ENCODE peak calls at places on chromosomes 13 and 19, in seven cellular contexts. D is suprapubic skin, M is uterus, Q is prostate gland, R is esophagus squamous epithelium, Y is heart left ventricle, N is IMR-90. G is an unnamed sample.
A peak's percentile ranks its signal among the peaks of the same experiment; 100 is the strongest.

GRCh38 chr13:65292488-65292901 is 1937.6 kb downstream of the PCDH9 start:
- DNase-seq in Y (no peak), D (no peak), R (no peak), M (no peak), N (peak; percentile 86), Q (no peak), G (no peak)

GRCh38 chr19:28330831-28331230 is 882.1 kb downstream of the UQCRFS1 start:
- DNase-seq in N (no peak), M (no peak), R (no peak), D (no peak), Q (no peak), Y (no peak), G (no peak)

GRCh38 chr19:7010722-7011593 is 10.3 kb downstream of the MBD3L2B start:
- DNase-seq in N (no peak), Q (no peak), D (no peak), Y (no peak), R (no peak), M (no peak), G (no peak)

GRCh38 chr19:5832049-5832448 is 7.5 kb downstream of the FUT6 start:
- DNase-seq in M (no peak), Y (no peak), R (no peak), Q (no peak), D (no peak), N (no peak), G (no peak)

GRCh38 chr13:53782400-53783030 is 753.9 kb downstream of the OLFM4 start:
- DNase-seq in D (no peak), N (peak; percentile 17), Y (no peak), Q (peak; percentile 46), M (no peak), R (no peak), G (peak; percentile 18)

GRCh38 chr19:34218818-34219164 is 35.6 kb upstream of the GARRE1 start:
- DNase-seq in N (no peak), D (no peak), Y (no peak), R (no peak), Q (no peak), M (no peak), G (no peak)

GRCh38 chr13:94617389-94618000 is 15.8 kb downstream of the GPR180 start:
- DNase-seq in Q (no peak), M (no peak), D (no peak), Y (no peak), N (no peak), R (no peak), G (peak; percentile 24)

GRCh38 chr19:33048806-33049676 is 15.6 kb downstream of the RHPN2 start:
- DNase-seq in Q (no peak), M (no peak), R (no peak), D (no peak), Y (no peak), N (peak; percentile 24), G (no peak)

GRCh38 chr13:25044071-25044470 is 51.9 kb upstream of the PABPC3 start:
- DNase-seq in Y (no peak), M (no peak), R (no peak), N (no peak), Q (no peak), D (no peak), G (no peak)

GRCh38 chr13:30792257-30793000 is 57.1 kb downstream of the ALOX5AP start:
- DNase-seq in M (peak; percentile 78), Y (peak; percentile 80), N (peak; percentile 94), R (no peak), Q (peak; percentile 82), D (peak; percentile 89), G (peak; percentile 84)

GRCh38 chr13:32659736-32660135 is 73.5 kb downstream of the PDS5B start:
- DNase-seq in D (no peak), Y (no peak), N (peak; percentile 25), R (no peak), Q (no peak), M (no peak), G (no peak)

GRCh38 chr19:48529156-48529555 is 17.5 kb upstream of the LMTK3 start:
- DNase-seq in R (no peak), N (no peak), Q (no peak), M (no peak), D (no peak), Y (no peak), G (no peak)

GRCh38 chr19:33256266-33256665 is 30.6 kb upstream of the SLC7A10 start:
- DNase-seq in N (no peak), M (no peak), Q (no peak), Y (no peak), D (no peak), R (no peak), G (no peak)

GRCh38 chr19:51422053-51422448 is 4.6 kb upstream of the SIGLEC10 start:
- DNase-seq in Y (peak; percentile 81), D (peak; percentile 69), N (peak; percentile 59), Q (peak; percentile 68), R (peak; percentile 24), M (no peak), G (peak; percentile 87)

GRCh38 chr19:6056801-6057650 is 53.3 kb downstream of the RFX2 start:
- DNase-seq in Q (peak; percentile 66), N (peak; percentile 91), M (peak; percentile 91), D (peak; percentile 94), R (no peak), Y (peak; percentile 86), G (peak; percentile 87)

GRCh38 chr19:17229890-17230289 is 3.9 kb downstream of the OCEL1 start:
- DNase-seq in M (no peak), Y (peak; percentile 22), N (no peak), Q (no peak), R (no peak), D (no peak), G (no peak)
- TF ChIP-seq POLR2A in M (no peak), Y (no peak), N (no peak), Q (no peak), R (no peak), D (no peak), G (no peak)

GRCh38 chr19:4052114-4052992 is 14.3 kb downstream of the ZBTB7A start:
- DNase-seq in M (peak; percentile 52), Q (no peak), Y (peak; percentile 70), R (no peak), N (peak; percentile 20), D (peak; percentile 77), G (peak; percentile 90)

GRCh38 chr19:4052993-4053422 is 13.7 kb downstream of the ZBTB7A start:
- DNase-seq in N (no peak), R (no peak), M (peak; percentile 28), Q (no peak), D (peak; percentile 66), Y (no peak), G (peak; percentile 40)

GRCh38 chr19:4049432-4049831 is 17.3 kb downstream of the ZBTB7A start:
- DNase-seq in M (no peak), R (no peak), D (peak; percentile 65), Q (no peak), N (no peak), Y (peak; percentile 80), G (peak; percentile 41)

GRCh38 chr19:4053423-4054324 is 13.0 kb downstream of the ZBTB7A start:
- DNase-seq in M (peak; percentile 19), N (no peak), Y (no peak), Q (no peak), D (peak; percentile 66), R (no peak), G (no peak)

DNA sequence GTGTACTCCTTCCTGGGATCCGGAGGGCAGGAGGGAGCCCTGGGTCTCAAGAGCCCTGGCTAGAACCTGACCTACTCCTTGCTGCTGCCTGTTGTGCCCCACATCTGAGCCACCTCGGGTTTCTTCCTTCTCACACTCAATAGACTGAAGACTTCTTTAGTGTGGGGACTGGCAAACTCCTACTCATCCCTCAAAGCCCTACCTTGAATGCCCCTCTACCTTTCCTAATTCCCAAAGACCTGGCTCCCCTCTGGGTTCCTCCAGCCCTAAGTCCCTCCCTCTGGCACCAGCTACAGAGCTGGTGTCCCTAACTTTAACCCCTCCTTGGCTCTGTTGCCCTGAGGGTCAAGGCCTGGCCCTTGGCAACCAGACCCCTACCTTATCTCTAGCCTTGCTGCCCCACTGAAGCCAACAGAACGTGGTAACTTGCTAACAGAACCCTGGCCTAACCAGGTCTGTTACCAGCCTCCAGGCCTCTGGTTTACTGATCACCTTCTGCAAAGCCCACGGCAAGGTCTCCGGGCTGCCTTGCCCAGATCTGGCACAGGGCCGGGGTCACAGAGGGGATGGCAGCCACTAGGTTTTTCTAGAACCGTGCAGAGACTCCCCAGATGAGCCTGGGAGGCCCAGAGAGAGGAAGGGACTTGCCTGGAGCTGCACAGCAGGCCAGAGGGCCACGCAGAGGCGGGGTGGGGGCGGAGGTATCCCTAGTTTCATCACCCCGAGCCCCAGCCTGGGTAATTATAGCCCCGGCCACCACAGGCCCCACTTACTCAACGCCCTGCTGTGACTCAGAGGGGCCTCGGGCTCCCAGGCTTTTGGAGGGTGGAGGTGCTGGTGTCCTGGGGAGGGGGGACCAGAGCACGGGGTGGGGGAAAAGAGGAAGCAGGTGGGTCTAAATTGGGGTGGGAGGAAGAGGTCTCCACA is 15.3 kb downstream of the ZBTB7A start:
- DNase-seq in R (no peak), D (peak; percentile 79), Y (no peak), Q (no peak), M (peak; percentile 26), N (peak; percentile 55), G (peak; percentile 73)
- H3K36me3 ChIP-seq in R (peaks cover 28% of the 10 kb centered on the region), D (peaks cover 66% of the 10 kb centered on the region), Y (peaks cover 24% of the 10 kb centered on the region), Q (peaks cover 24% of the 10 kb centered on the region), M (no peaks in the 10 kb centered on the region), N (peaks cover 59% of the 10 kb centered on the region), G (no peaks in the 10 kb centered on the region)

DNA sequence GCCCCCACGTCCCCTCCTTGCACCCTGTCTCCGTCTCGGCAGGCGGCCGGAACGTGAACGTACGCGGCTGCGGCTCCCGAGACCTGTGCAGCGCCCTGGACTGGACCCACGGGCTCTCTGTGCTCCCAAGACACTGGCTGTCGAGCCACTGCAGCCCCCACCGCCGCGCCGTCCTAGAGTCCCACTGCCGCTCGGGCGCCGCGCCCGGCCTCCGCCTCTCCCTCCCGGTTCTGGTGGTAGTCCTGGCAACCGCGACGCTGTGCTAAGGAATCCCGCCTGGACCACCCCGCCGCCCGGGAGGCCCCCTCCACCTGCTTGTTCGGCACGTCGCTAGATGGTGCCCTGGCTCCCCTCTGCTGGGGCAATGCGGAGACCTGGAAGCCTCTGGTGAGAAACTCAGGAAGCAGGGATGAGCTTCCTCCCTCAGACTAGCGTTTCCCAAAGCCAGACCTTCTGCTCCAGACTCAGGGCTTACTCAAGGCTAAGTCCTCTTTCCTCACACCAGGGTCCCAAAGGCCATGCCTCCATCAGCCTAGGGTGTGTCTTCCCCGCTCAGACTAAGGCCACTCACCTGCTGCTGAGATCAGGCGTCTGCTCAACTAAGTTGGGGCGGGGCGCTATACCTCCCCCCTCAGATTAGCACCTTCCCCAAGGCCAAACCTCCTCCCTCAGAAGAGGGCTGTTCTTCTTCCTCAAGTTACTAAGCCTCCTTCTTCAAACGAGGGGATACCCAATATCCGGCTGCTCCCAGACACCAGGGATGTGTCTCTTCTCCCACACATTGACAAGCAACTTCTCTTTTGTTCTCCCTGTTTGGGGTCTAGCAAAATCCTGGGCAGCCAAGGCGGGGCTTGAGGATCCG is 16.1 kb upstream of the IRGC start:
- DNase-seq in N (peak; percentile 28), M (no peak), D (peak; percentile 71), Y (peak; percentile 45), Q (no peak), R (no peak), G (no peak)
- TF ChIP-seq CTCF in N (no peak), M (no peak), D (no peak), Y (no peak), Q (no peak), R (no peak), G (no peak)

DNA sequence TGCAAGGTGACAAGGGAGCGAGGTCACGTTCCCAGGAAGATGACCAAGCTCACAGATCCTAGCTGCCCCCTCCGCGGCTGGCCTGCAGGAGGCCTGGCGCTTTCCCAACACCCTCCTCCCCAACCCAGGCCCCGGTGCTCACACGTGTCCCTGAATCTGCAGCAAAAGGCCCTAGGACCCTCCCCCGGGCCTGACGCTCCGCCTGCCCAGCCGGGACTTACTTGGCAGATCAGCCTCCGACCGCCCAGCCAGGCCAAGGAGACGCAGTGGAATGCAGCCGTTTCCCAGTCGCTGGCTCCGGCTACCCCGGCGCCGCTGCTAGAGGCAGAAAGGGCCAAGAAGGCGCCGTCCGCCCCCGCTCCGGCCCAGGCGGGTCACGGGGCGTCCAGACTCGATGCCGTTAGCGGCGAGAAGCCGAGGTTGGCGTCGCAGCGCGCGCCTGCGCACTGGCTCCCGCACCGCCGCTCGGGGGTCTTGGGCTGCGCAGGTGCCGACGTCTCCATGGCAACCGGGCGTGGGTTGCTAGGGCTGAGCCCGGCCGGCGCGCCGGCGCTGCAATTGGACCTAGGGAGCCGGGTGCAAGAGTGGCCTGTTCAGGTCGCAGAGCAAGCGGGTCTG is at the start of gene PNMA8A:
- DNase-seq in Y (peak; percentile 90), D (peak; percentile 74), N (peak; percentile 57), R (no peak), Q (no peak), M (peak; percentile 68), G (peak; percentile 91)
- TF ChIP-seq POLR2A in Y (no peak), D (no peak), N (no peak), R (no peak), Q (no peak), M (peak; percentile 49), G (peak; percentile 42)